ENCODE peak calls at places on chromosomes 13 and 19, in eight cellular contexts. One of them, this sample, is unnamed.

GRCh38 chr19:8335343-8336071 is 7.6 kb downstream of the KANK3 start:
- DNase-seq in GM12865: peak
- DNase-seq in breast epithelium: no peak
- DNase-seq in transverse colon: peak
- DNase-seq in left lung: no peak
- DNase-seq in Panc1: no peak
- DNase-seq in fibroblast of pulmonary artery: no peak
- DNase-seq in neural crest cell: no peak
- DNase-seq in this sample: peak

GRCh38 chr13:109879338-109879737 is 93.0 kb upstream of the IRS2 start:
- DNase-seq in neural crest cell: no peak
- DNase-seq in breast epithelium: no peak
- DNase-seq in left lung: no peak
- DNase-seq in transverse colon: no peak
- DNase-seq in fibroblast of pulmonary artery: no peak
- DNase-seq in Panc1: no peak
- DNase-seq in GM12865: no peak
- DNase-seq in this sample: no peak

GRCh38 chr19:54035215-54036178 is 28.2 kb downstream of the VSTM1 start:
- DNase-seq in neural crest cell: no peak
- DNase-seq in fibroblast of pulmonary artery: peak
- DNase-seq in transverse colon: no peak
- DNase-seq in breast epithelium: no peak
- DNase-seq in left lung: no peak
- DNase-seq in Panc1: peak
- DNase-seq in GM12865: no peak
- DNase-seq in this sample: no peak

GRCh38 chr13:105452895-105453294 is 1082.6 kb downstream of the EFNB2 start:
- DNase-seq in Panc1: no peak
- DNase-seq in left lung: no peak
- DNase-seq in transverse colon: no peak
- DNase-seq in neural crest cell: no peak
- DNase-seq in fibroblast of pulmonary artery: no peak
- DNase-seq in GM12865: no peak
- DNase-seq in breast epithelium: no peak
- DNase-seq in this sample: no peak

GRCh38 chr19:6707011-6707657 is 13.3 kb downstream of the C3 start:
- DNase-seq in left lung: no peak
- DNase-seq in breast epithelium: no peak
- DNase-seq in GM12865: no peak
- DNase-seq in neural crest cell: no peak
- DNase-seq in transverse colon: no peak
- DNase-seq in Panc1: no peak
- DNase-seq in fibroblast of pulmonary artery: no peak
- DNase-seq in this sample: no peak

GRCh38 chr19:27794444-27795042 is 1418.4 kb downstream of the UQCRFS1 start:
- DNase-seq in Panc1: no peak
- DNase-seq in breast epithelium: no peak
- DNase-seq in transverse colon: no peak
- DNase-seq in left lung: peak
- DNase-seq in GM12865: peak
- DNase-seq in fibroblast of pulmonary artery: peak
- DNase-seq in neural crest cell: no peak
- DNase-seq in this sample: peak

GRCh38 chr19:30665449-30665848 is 293.3 kb downstream of the ZNF536 start:
- DNase-seq in Panc1: no peak
- DNase-seq in left lung: no peak
- DNase-seq in transverse colon: no peak
- DNase-seq in fibroblast of pulmonary artery: no peak
- DNase-seq in breast epithelium: no peak
- DNase-seq in neural crest cell: no peak
- DNase-seq in GM12865: no peak
- DNase-seq in this sample: no peak

GRCh38 chr13:91620670-91621141 is 222.3 kb downstream of the GPC5 start:
- DNase-seq in neural crest cell: no peak
- DNase-seq in transverse colon: no peak
- DNase-seq in breast epithelium: no peak
- DNase-seq in fibroblast of pulmonary artery: no peak
- DNase-seq in Panc1: no peak
- DNase-seq in left lung: no peak
- DNase-seq in GM12865: no peak
- DNase-seq in this sample: no peak

GRCh38 chr19:1819211-1819975 is 7.3 kb upstream of the ATP8B3 start:
- DNase-seq in Panc1: no peak
- DNase-seq in left lung: no peak
- DNase-seq in transverse colon: no peak
- DNase-seq in GM12865: no peak
- DNase-seq in neural crest cell: no peak
- DNase-seq in breast epithelium: no peak
- DNase-seq in fibroblast of pulmonary artery: no peak
- DNase-seq in this sample: no peak

GRCh38 chr13:45681101-45681500 is 21.0 kb upstream of the CBY2 start:
- DNase-seq in neural crest cell: no peak
- DNase-seq in Panc1: no peak
- DNase-seq in breast epithelium: no peak
- DNase-seq in transverse colon: no peak
- DNase-seq in left lung: no peak
- DNase-seq in GM12865: no peak
- DNase-seq in fibroblast of pulmonary artery: no peak
- DNase-seq in this sample: no peak

GRCh38 chr13:45678282-45678681 is 23.8 kb upstream of the CBY2 start:
- DNase-seq in neural crest cell: no peak
- DNase-seq in Panc1: no peak
- DNase-seq in transverse colon: no peak
- DNase-seq in GM12865: no peak
- DNase-seq in breast epithelium: no peak
- DNase-seq in fibroblast of pulmonary artery: no peak
- DNase-seq in left lung: no peak
- DNase-seq in this sample: no peak

GRCh38 chr13:45682494-45683008 is 19.6 kb upstream of the CBY2 start:
- DNase-seq in Panc1: no peak
- DNase-seq in breast epithelium: no peak
- DNase-seq in left lung: no peak
- DNase-seq in GM12865: peak
- DNase-seq in transverse colon: no peak
- DNase-seq in fibroblast of pulmonary artery: no peak
- DNase-seq in neural crest cell: no peak
- DNase-seq in this sample: no peak

DNA sequence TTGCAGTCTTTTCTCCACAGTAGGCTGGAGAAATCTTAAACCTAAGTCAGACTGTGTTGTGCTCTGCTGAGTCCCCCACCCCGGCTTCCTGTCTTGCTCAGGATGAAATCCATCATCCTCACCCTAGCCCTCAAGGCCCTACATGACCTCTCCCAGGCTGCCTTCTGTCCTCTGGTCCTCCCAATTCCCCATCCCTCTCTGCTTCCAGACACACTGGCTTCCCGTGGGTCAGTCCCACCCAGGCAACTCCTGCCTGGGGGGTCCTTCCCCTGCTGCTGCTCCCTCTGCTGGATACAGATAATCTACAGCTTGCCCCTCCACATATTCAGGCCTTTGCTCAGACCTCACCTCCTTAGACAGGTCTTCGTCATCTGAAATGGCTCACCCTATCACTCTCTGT is 18.4 kb upstream of the CBY2 start:
- DNase-seq in breast epithelium: no peak
- DNase-seq in fibroblast of pulmonary artery: no peak
- DNase-seq in neural crest cell: no peak
- DNase-seq in left lung: no peak
- DNase-seq in GM12865: no peak
- DNase-seq in Panc1: no peak
- DNase-seq in transverse colon: no peak
- DNase-seq in this sample: no peak
- TF ChIP-seq CTCF in breast epithelium: no peak
- TF ChIP-seq CTCF in fibroblast of pulmonary artery: peak
- TF ChIP-seq CTCF in neural crest cell: peak
- TF ChIP-seq CTCF in left lung: no peak
- TF ChIP-seq CTCF in GM12865: peak
- TF ChIP-seq CTCF in Panc1: peak
- TF ChIP-seq CTCF in transverse colon: no peak
- TF ChIP-seq CTCF in this sample: peak

GRCh38 chr19:16327501-16327900 is 2.9 kb downstream of the KLF2 start:
- DNase-seq in transverse colon: peak
- DNase-seq in breast epithelium: no peak
- DNase-seq in fibroblast of pulmonary artery: peak
- DNase-seq in Panc1: no peak
- DNase-seq in left lung: no peak
- DNase-seq in neural crest cell: no peak
- DNase-seq in GM12865: no peak
- DNase-seq in this sample: no peak
- TF ChIP-seq CTCF in transverse colon: no peak
- TF ChIP-seq CTCF in breast epithelium: no peak
- TF ChIP-seq CTCF in fibroblast of pulmonary artery: no peak
- TF ChIP-seq CTCF in Panc1: no peak
- TF ChIP-seq CTCF in left lung: no peak
- TF ChIP-seq CTCF in neural crest cell: no peak
- TF ChIP-seq CTCF in GM12865: no peak
- TF ChIP-seq CTCF in this sample: no peak

DNA sequence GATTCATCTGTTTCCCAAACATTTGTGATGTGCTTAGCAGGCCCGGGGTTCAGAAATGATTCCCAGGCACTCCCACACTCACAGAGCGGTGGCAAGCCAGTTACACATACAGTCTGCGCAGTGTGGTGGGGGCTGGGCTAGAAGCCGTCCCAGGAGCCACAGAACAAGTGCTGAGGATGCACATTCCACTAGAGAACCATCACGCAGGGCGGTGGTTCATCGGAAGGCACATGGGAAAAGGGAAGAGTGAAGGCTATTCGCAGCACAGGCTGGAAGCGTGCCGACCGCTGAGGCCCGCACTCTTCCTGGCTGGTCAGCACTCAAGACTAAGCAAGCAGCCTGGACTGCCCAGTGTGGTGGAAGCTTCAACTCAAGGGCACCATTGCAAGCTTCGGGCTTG is 126.3 kb upstream of the SLC7A1 start:
- DNase-seq in fibroblast of pulmonary artery: no peak
- DNase-seq in left lung: no peak
- DNase-seq in GM12865: no peak
- DNase-seq in neural crest cell: no peak
- DNase-seq in transverse colon: no peak
- DNase-seq in Panc1: no peak
- DNase-seq in breast epithelium: no peak
- DNase-seq in this sample: no peak
- TF ChIP-seq CTCF in fibroblast of pulmonary artery: no peak
- TF ChIP-seq CTCF in left lung: no peak
- TF ChIP-seq CTCF in GM12865: no peak
- TF ChIP-seq CTCF in neural crest cell: no peak
- TF ChIP-seq CTCF in transverse colon: no peak
- TF ChIP-seq CTCF in Panc1: no peak
- TF ChIP-seq CTCF in breast epithelium: no peak
- TF ChIP-seq CTCF in this sample: no peak

DNA sequence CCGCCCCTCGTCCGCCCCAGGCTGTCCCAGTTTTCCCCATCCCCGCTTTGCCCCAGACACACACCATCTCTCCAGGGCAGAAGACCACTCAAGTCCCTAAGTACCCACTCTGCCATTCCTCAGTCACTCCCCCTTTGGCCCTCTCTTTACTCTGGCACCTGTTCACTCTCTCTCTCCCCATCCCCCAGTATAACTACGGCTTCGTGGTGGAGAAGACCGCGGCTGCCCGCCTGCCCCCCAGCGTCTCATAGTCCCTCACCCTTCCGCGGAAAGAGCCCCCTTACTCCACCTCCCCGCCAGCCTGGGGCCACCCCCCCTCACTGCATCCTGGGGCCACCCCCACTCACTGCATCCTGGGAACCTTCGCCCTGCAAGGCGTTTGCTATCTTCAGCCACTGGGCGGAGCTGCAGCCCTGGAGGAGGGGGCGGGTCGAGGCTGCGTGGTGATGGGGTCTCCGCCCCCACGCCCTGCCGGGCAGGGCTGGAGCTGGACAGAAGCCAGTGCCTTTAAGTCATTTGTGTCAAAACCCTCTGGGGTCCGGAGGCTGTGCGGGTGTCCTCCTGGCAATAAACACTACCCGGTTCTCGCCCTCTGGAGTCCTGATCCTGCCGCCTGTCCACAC is 5.0 kb downstream of the MVB12A start:
- DNase-seq in left lung: peak
- DNase-seq in Panc1: no peak
- DNase-seq in transverse colon: no peak
- DNase-seq in fibroblast of pulmonary artery: peak
- DNase-seq in neural crest cell: peak
- DNase-seq in breast epithelium: no peak
- DNase-seq in GM12865: peak
- DNase-seq in this sample: peak
- TF ChIP-seq CTCF in left lung: no peak
- TF ChIP-seq CTCF in Panc1: no peak
- TF ChIP-seq CTCF in transverse colon: no peak
- TF ChIP-seq CTCF in fibroblast of pulmonary artery: peak
- TF ChIP-seq CTCF in neural crest cell: peak
- TF ChIP-seq CTCF in breast epithelium: no peak
- TF ChIP-seq CTCF in GM12865: peak
- TF ChIP-seq CTCF in this sample: peak

DNA sequence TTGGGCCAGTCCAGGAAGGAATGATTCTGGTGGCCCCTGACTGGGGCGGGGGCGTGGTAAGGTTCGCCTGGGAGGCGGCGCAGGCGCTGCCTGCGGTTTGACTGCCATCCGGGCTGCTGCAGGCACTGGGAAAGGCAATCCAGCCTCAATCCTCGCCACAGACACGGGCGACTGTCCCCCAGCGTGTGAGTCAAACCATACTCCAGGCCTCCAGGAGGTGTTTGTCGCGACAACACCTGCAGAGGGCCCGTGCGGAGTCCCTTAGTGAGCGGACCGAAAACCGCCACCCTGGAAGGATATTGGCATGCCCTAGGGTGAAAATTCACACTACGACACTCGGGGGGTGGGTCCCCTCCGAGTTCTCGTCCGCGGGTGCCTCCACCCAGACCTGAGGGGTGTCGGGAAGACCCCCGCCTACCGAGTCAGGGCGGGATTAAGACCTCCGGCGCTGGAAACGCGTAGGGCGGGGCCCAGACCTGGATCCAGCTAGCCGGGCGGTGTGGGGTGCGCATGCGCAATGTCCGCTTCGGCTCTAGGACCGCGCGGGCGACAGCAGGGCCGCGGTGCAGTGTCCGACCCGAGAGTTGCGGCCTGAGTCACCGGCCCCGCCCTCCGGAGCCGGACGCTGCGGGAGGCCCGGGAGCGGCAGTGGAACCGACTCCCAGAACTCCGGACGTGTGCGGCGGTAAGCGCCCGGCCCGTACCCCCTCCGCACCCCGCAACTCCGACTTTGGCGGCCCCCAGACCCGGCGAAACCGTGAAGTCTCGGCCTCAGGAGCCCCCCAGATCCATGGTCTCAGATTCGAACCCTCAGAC is at the start of gene CAPNS1:
- DNase-seq in Panc1: peak
- DNase-seq in transverse colon: peak
- DNase-seq in breast epithelium: peak
- DNase-seq in left lung: peak
- DNase-seq in GM12865: peak
- DNase-seq in fibroblast of pulmonary artery: peak
- DNase-seq in neural crest cell: peak
- DNase-seq in this sample: peak
- TF ChIP-seq CTCF in Panc1: no peak
- TF ChIP-seq CTCF in transverse colon: peak
- TF ChIP-seq CTCF in breast epithelium: no peak
- TF ChIP-seq CTCF in left lung: no peak
- TF ChIP-seq CTCF in GM12865: peak
- TF ChIP-seq CTCF in fibroblast of pulmonary artery: no peak
- TF ChIP-seq CTCF in neural crest cell: peak
- TF ChIP-seq CTCF in this sample: no peak